ENCODE peak calls at places on chromosomes 16 and 17, in six cellular contexts. X, N, F, M, S and L are unnamed samples.
A peak's percentile ranks its signal among the peaks of the same experiment; 100 is the strongest.

GRCh38 chr17:2936351-2936750 is 127.1 kb downstream of the OR1D5 start:
- DNase-seq in X (no peak), N (no peak), F (no peak), M (no peak), S (no peak), L (no peak)

GRCh38 chr16:85227924-85228462 is 115.7 kb upstream of the CIBAR2 start:
- DNase-seq in X (no peak), N (no peak), F (no peak), M (no peak), S (peak; percentile 49), L (no peak)

GRCh38 chr16:65867276-65867990 is 499.1 kb upstream of the CDH5 start:
- DNase-seq in X (no peak), N (no peak), F (no peak), M (no peak), S (no peak), L (no peak)

GRCh38 chr16:71537643-71538042 is 11.4 kb downstream of the CHST4 start:
- DNase-seq in X (peak; percentile 50), N (peak; percentile 66), F (peak; percentile 63), M (no peak), S (peak; percentile 82), L (peak; percentile 23)

GRCh38 chr17:19254651-19255050 is 17.5 kb downstream of the EPN2 start:
- DNase-seq in X (no peak), N (no peak), F (no peak), M (no peak), S (no peak), L (no peak)

GRCh38 chr16:11742041-11742535 is 569 bp downstream of the TXNDC11 start:
- DNase-seq in X (no peak), N (peak; percentile 32), F (peak; percentile 25), M (no peak), S (no peak), L (peak; percentile 37)

GRCh38 chr16:17696696-17697095 is 225.9 kb upstream of the XYLT1 start:
- DNase-seq in X (no peak), N (no peak), F (no peak), M (no peak), S (peak; percentile 8), L (no peak)

GRCh38 chr17:31072186-31072585 is 22.6 kb upstream of the NF1 start:
- DNase-seq in X (no peak), N (no peak), F (no peak), M (no peak), S (peak; percentile 20), L (no peak)

GRCh38 chr17:49393491-49394255 is 21.0 kb downstream of the PHB1 start:
- DNase-seq in X (no peak), N (no peak), F (no peak), M (no peak), S (no peak), L (peak; percentile 66)

GRCh38 chr16:600781-601180 is 10.9 kb downstream of the RAB40C start:
- DNase-seq in X (no peak), N (peak; percentile 45), F (no peak), M (no peak), S (peak; percentile 69), L (peak; percentile 39)

DNA sequence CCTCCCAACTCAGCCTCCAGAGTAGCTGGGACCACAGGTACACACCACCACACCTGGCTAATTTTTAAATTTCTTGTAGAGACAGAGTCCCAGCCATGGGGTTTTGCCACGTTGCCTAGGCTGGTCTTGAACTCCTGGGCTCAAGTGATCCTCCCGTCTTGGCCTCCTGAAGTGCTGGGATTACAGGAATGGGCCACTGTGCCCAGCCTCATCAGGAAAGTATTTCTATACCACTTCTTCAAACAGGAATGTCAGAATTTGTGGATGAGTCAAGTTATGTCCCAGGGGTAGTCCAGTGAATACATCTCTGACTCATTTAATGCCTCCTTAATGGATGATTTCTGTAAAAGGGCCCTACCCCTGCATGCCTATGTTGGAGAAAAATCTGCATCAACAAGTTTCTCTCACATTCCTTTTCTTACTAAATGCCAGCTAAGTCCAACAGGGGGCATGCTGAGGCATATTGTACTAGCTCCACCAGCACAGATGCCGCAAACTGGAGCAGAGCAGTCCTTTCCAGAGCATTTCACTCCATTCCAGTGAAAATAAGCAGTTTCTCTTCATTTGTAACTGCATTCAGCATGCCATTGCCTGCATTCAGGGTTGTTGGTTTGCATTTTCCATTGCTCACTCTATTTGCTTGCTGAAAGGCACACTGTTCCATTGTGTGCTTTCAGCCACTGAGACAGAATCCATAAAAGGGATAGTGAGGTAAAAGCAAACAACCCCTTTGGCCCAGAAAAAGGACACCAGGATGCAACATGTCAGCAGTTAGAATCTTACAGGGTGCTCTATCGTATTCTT is 5.3 kb upstream of the CAVIN1 start:
- DNase-seq in X (peak; percentile 88), N (peak; percentile 91), F (peak; percentile 98), M (peak; percentile 77), S (peak; percentile 94), L (no peak)
- TF ChIP-seq REST in X (no peak), N (no peak), F (no peak), M (no peak), S (no peak), L (no peak)

DNA sequence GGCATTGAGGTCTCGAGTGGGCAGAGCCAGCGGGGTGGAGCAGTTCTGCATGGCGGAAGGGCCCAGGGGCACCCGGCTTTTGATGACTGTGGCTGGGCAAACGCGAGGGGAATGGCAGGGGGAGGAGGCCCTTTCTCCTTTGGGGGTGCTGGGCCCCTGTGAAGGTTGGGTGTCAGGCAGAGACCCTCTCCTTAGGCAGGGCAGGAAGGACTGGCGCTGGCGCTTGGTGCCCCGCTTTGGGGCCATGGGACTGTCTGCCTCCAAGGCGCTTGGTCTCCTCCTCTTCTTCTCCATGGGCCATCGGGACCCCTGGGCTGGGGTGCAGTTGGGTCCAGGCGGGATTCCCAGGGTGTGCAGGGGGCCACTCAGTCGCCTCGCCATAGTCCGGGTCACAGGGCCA is 12.8 kb upstream of the GFAP start:
- DNase-seq in X (no peak), N (no peak), F (no peak), M (no peak), S (no peak), L (no peak)
- TF ChIP-seq REST in X (no peak), N (no peak), F (no peak), M (no peak), S (no peak), L (no peak)

GRCh38 chr16:56999409-57000270 is 10.3 kb downstream of the NLRC5 start:
- DNase-seq in X (no peak), N (no peak), F (no peak), M (no peak), S (no peak), L (no peak)
- TF ChIP-seq REST in X (no peak), N (no peak), F (no peak), M (no peak), S (no peak), L (no peak)

GRCh38 chr16:68491576-68491950 is 43.3 kb upstream of the SMPD3 start:
- DNase-seq in X (no peak), N (no peak), F (no peak), M (no peak), S (no peak), L (no peak)

GRCh38 chr16:68490358-68490757 is 42.0 kb upstream of the SMPD3 start:
- DNase-seq in X (no peak), N (no peak), F (no peak), M (no peak), S (no peak), L (no peak)

GRCh38 chr16:68488559-68488958 is 40.3 kb upstream of the SMPD3 start:
- DNase-seq in X (no peak), N (no peak), F (no peak), M (no peak), S (no peak), L (no peak)

GRCh38 chr16:68490829-68491575 is 42.7 kb upstream of the SMPD3 start:
- DNase-seq in X (peak; percentile 74), N (no peak), F (peak; percentile 62), M (peak; percentile 52), S (peak; percentile 28), L (no peak)

DNA sequence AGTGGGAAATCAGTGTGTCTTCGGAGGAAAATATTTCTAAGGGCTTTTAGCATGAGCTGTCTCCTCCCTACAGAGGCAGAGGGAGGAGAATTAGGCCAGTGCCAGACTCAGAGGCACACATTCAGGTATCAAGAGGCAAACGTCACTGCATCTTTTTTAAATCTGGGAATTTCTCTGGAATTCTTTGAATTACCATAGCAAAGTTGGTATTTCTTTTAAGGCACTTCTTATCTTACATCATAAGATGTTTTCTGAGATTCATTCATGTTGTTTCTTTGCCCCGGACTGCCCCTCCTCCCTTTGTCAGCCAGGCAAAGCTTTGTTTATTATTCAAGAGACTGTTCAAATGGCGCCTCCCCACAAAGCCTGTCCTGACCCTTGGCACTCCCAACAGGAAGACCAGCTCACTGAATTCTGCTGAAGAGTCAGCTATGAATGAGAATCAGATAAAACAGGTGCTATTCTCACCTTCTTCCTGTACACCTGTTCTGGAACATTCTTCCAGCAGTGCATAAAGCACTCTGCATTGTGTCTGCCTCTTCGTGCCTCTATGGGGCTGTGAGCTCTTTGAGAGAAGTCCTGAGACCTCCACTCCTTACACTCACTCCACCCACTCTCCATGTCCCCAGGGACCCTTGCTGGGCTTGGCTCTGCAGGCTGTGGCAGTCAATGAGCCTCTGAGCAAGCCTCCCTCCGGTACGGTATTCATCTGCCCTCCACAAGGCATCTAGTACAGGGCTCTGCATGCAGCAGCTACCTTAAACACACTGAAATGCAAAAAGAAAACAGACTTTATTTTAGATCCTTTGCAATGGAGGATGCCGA is 38.6 kb upstream of the SMPD3 start:
- DNase-seq in X (no peak), N (no peak), F (no peak), M (no peak), S (no peak), L (no peak)
- TF ChIP-seq REST in X (no peak), N (no peak), F (no peak), M (no peak), S (no peak), L (no peak)

GRCh38 chr16:9976641-9977040 is 205.6 kb downstream of the GRIN2A start:
- DNase-seq in X (no peak), N (no peak), F (no peak), M (no peak), S (no peak), L (no peak)
- TF ChIP-seq REST in X (no peak), N (no peak), F (no peak), M (no peak), S (no peak), L (no peak)

GRCh38 chr16:30875881-30876791 is 17.7 kb downstream of the BCL7C start:
- DNase-seq in X (no peak), N (no peak), F (no peak), M (no peak), S (peak; percentile 33), L (no peak)
- TF ChIP-seq REST in X (no peak), N (no peak), F (no peak), M (no peak), S (no peak), L (no peak)

DNA sequence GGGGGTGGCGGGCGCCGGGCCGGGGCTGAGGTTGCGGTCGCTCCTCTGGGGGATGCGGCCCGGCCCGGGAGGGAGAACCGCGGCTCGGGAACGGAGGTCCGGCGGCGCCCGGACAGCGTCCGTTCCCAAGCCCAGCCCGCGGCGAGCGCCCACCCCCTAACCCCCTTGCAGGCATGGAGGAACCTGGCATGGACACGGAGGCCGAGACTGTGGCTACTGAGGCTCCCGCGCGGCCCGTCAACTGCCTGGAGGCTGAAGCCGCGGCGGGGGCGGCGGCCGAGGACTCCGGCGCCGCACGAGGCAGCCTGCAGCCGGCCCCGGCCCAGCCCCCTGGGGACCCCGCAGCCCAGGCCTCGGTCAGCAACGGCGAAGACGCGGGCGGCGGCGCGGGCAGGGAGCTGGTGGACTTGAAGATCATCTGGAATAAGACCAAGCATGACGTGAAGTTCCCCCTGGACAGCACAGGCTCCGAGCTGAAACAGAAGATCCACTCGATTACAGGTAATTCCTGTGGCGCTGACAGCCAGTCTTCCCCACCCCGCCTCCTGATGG is 328 bp downstream of the UBFD1 start:
- DNase-seq in X (no peak), N (peak; percentile 26), F (no peak), M (no peak), S (peak; percentile 38), L (no peak)
- TF ChIP-seq REST in X (no peak), N (no peak), F (no peak), M (no peak), S (no peak), L (no peak)